ENCODE peak calls at places on chromosomes 3 and 15, in five cellular contexts. T, S, E, R and N are unnamed samples.

GRCh38 chr3:152301745-152302181 is 33.0 kb downstream of the MBNL1 start:
- DNase-seq in T (no peak), S (no peak), E (no peak), R (no peak), N (no peak)

GRCh38 chr3:117846238-117846637 is 1136.7 kb downstream of the TUSC7 start:
- DNase-seq in T (no peak), S (no peak), E (no peak), R (no peak), N (no peak)

GRCh38 chr15:29465196-29465595 is 195.6 kb upstream of the NSMCE3 start:
- DNase-seq in T (no peak), S (no peak), E (no peak), R (no peak), N (no peak)

GRCh38 chr3:141537866-141538265 is 51.0 kb downstream of the RASA2 start:
- DNase-seq in T (no peak), S (no peak), E (no peak), R (no peak), N (no peak)

GRCh38 chr3:13487403-13487802 is 7.3 kb downstream of the HDAC11 start:
- DNase-seq in T (no peak), S (no peak), E (no peak), R (no peak), N (no peak)

GRCh38 chr15:95556225-95556624 is 774.3 kb upstream of the NR2F2 start:
- DNase-seq in T (no peak), S (no peak), E (no peak), R (no peak), N (no peak)

GRCh38 chr3:135229018-135229495 is 434.0 kb downstream of the EPHB1 start:
- DNase-seq in T (no peak), S (peak), E (no peak), R (no peak), N (no peak)

GRCh38 chr3:30492581-30493192 is 113.7 kb upstream of the TGFBR2 start:
- DNase-seq in T (peak), S (no peak), E (no peak), R (no peak), N (no peak)

GRCh38 chr3:122697952-122698625 is 17.4 kb downstream of the PARP14 start:
- DNase-seq in T (no peak), S (no peak), E (no peak), R (peak), N (no peak)

GRCh38 chr15:72116680-72117447 is 1.1 kb downstream of the MYO9A start:
- DNase-seq in T (no peak), S (peak), E (peak), R (peak), N (peak)

GRCh38 chr3:105715372-105715771 is 153.4 kb downstream of the CBLB start:
- DNase-seq in T (peak), S (no peak), E (no peak), R (no peak), N (no peak)

GRCh38 chr15:36803773-36804172 is 224.3 kb downstream of the CDIN1 start:
- DNase-seq in T (no peak), S (no peak), E (no peak), R (no peak), N (no peak)

GRCh38 chr15:70023064-70023768 is 74.5 kb downstream of the TLE3 start:
- DNase-seq in T (peak), S (no peak), E (no peak), R (peak), N (peak)

GRCh38 chr3:152190636-152191183 is 78.0 kb upstream of the MBNL1 start:
- DNase-seq in T (no peak), S (no peak), E (no peak), R (no peak), N (no peak)

GRCh38 chr15:69133862-69134519 is 26.4 kb upstream of the GLCE start:
- DNase-seq in T (no peak), S (no peak), E (no peak), R (no peak), N (no peak)

DNA sequence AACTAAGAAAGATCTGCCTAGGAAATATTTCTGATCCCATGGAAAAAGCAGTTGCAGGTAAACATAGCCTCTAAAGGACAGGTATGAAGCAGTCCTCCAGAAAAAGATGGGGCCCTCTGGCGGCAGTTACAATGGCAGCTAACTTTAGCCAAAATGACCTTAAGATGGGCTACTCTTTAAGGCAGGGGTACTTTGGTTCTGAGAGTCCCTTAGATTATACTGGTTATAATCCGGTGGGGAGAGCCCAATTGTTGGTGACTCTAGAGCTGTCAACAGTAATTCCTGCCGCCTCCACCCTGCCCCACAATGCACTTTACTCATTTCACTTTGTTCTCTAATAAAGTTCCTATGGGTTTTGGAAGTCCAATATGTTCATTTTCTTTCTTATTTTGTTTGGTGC is 412.8 kb upstream of the WNT5A start:
- DNase-seq in T (no peak), S (no peak), E (no peak), R (peak), N (no peak)
- TF ChIP-seq CTCF in T (no peak), S (no peak), E (peak), R (peak), N (no peak)

GRCh38 chr3:36408146-36408545 is 27.8 kb downstream of the STAC start:
- DNase-seq in T (no peak), S (no peak), E (no peak), R (peak), N (no peak)
- TF ChIP-seq CTCF in T (no peak), S (no peak), E (peak), R (peak), N (no peak)

DNA sequence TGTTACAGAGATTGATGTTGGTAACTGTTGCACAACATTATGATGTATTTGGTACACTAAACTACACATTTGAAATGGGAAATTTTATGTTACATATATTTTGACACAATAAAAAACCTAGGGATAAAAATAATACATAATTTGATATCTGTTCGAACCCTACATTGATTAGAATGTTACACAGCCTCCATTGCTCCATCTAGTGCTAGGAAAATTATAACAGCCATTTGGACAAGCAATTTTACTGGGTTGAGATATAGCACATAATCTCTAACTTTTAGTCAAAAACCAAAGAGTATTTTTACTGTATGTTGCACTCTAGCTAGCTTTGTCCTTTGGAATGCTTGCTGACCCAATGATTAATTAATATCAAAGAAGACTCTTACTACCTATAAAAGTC is 108.1 kb downstream of the LSAMP start:
- DNase-seq in T (no peak), S (no peak), E (no peak), R (no peak), N (no peak)
- TF ChIP-seq CTCF in T (no peak), S (no peak), E (peak), R (peak), N (no peak)

GRCh38 chr3:71423151-71423906 is 160.2 kb downstream of the FOXP1 start:
- DNase-seq in T (no peak), S (no peak), E (no peak), R (peak), N (no peak)
- TF ChIP-seq CTCF in T (no peak), S (no peak), E (no peak), R (peak), N (no peak)

DNA sequence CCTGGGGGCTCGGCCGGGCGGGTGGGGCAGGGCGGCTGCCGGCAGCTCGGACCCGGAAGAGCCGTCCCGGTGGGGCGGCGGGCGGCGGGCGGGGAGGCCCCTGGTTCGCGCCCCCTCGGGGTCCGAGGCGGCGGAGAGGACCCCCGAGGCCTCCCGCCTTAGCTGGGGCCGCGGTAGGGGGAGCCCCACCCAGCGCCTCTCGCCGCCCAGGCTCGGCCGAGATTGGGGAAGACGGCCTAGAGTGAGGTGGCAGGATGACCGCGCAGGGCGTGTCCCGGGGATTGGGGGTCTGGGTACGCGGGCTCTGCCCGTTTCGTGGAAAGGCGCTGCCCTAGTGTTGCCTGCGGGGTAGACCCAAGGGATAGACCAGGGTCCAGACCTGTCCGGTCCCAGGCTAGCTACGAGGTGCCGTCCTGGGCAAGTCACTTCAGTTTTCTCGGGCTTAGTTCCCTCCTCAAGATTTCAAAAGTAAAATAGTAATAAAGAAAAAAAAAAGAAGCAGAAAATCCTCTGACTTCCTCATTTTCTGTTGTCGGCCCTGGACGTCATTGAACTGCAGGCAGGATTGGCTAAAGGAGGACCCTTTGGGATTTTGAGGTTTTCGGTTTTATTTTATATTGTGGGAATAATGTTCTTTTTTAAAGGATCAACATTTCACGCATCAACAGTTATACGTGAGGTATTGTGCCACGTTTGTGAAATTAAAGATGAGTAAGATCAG is 580 bp downstream of the IQGAP1 start:
- DNase-seq in T (peak), S (peak), E (peak), R (peak), N (peak)
- TF ChIP-seq CTCF in T (no peak), S (no peak), E (no peak), R (peak), N (no peak)

GRCh38 chr3:139679218-139679617 is 1.4 kb upstream of the NMNAT3 start:
- DNase-seq in T (no peak), S (no peak), E (no peak), R (no peak), N (no peak)

GRCh38 chr3:139674585-139675260 is 3.0 kb downstream of the NMNAT3 start:
- DNase-seq in T (no peak), S (no peak), E (no peak), R (no peak), N (no peak)

GRCh38 chr3:139675327-139675726 is 2.4 kb downstream of the NMNAT3 start:
- DNase-seq in T (no peak), S (no peak), E (no peak), R (no peak), N (no peak)

GRCh38 chr3:139676634-139677197 is 1.1 kb downstream of the NMNAT3 start:
- DNase-seq in T (no peak), S (no peak), E (no peak), R (no peak), N (no peak)

DNA sequence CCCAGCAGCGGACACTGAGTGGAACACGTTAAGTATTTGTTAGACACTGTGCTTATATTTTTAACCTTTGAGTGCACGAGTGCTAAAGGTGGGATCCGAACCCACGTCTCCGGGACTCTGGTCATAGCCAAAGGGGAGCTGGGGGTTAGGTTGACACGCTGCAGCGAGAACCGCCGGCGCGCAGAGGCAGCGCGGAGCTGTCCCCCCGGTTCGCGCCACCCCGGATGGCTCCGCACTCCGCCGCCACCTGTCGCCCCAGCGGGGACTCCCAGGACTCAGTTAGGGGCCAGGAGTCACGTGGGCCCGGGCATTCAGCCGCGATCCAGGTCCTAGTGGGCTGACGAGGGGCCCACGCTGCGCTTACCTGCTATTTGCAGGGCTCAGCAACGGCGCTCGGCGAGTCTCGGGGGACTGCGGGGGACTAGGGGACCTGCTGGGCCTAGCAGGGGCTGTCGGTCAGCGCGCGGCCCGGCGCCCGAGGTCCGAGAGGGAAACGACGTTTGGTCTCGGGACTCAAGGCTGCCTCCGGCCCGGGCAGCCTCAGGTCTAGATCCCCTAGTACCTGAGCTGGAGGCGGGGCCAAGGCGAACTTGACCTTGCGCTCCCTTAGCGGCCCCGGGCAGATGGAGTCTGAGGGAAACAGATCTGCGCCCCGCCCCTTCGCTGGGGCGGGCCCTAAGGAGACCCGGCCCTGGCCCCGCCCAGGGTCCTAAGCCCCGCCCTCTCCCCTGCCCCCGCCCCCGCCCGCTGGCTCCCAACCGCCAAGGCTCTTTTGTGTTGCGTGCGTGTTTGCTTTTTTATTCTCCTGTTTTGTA is at the start of gene NMNAT3:
- DNase-seq in T (peak), S (peak), E (peak), R (peak), N (peak)
- TF ChIP-seq CTCF in T (no peak), S (no peak), E (no peak), R (no peak), N (no peak)

GRCh38 chr3:102036015-102036414 is 186.7 kb downstream of the NFKBIZ start:
- DNase-seq in T (no peak), S (no peak), E (no peak), R (peak), N (no peak)

GRCh38 chr3:102037791-102038190 is 188.5 kb downstream of the NFKBIZ start:
- DNase-seq in T (no peak), S (no peak), E (no peak), R (no peak), N (no peak)

GRCh38 chr3:102035118-102035517 is 185.8 kb downstream of the NFKBIZ start:
- DNase-seq in T (no peak), S (no peak), E (no peak), R (no peak), N (no peak)

GRCh38 chr3:102037209-102037608 is 187.9 kb downstream of the NFKBIZ start:
- DNase-seq in T (no peak), S (no peak), E (no peak), R (no peak), N (no peak)

GRCh38 chr3:102036472-102036871 is 187.2 kb downstream of the NFKBIZ start:
- DNase-seq in T (no peak), S (no peak), E (no peak), R (no peak), N (no peak)
- TF ChIP-seq CTCF in T (no peak), S (no peak), E (no peak), R (no peak), N (no peak)